ENCODE peak calls at places on chromosome 12, in five cellular contexts. One of them, this sample, is unnamed.

GRCh38 chr12:48110691-48111315 is 4.9 kb upstream of the SENP1 start:
- DNase-seq in HFF-Myc: no peak
- DNase-seq in posterior vena cava: no peak
- DNase-seq in left colon: no peak
- DNase-seq in EH: no peak
- DNase-seq in this sample: no peak

GRCh38 chr12:29110506-29111442 is 38.3 kb upstream of the FAR2 start:
- DNase-seq in HFF-Myc: no peak
- DNase-seq in posterior vena cava: no peak
- DNase-seq in left colon: no peak
- DNase-seq in EH: no peak
- DNase-seq in this sample: no peak

GRCh38 chr12:76623929-76624328 is 64.4 kb upstream of the OSBPL8 start:
- DNase-seq in HFF-Myc: peak
- DNase-seq in posterior vena cava: no peak
- DNase-seq in left colon: no peak
- DNase-seq in EH: peak
- DNase-seq in this sample: peak

GRCh38 chr12:49013403-49013802 is 5.2 kb downstream of the PRKAG1 start:
- DNase-seq in HFF-Myc: no peak
- DNase-seq in posterior vena cava: no peak
- DNase-seq in left colon: no peak
- DNase-seq in EH: no peak
- DNase-seq in this sample: no peak

GRCh38 chr12:113346387-113346786 is 11.5 kb upstream of the SLC8B1 start:
- DNase-seq in HFF-Myc: no peak
- DNase-seq in posterior vena cava: no peak
- DNase-seq in left colon: no peak
- DNase-seq in EH: no peak
- DNase-seq in this sample: no peak

GRCh38 chr12:89567691-89568239 is 41.9 kb upstream of the POC1B start:
- DNase-seq in HFF-Myc: no peak
- DNase-seq in posterior vena cava: no peak
- DNase-seq in left colon: no peak
- DNase-seq in EH: no peak
- DNase-seq in this sample: no peak

GRCh38 chr12:99619389-99620158 is 28.0 kb upstream of the GARIN6 start:
- DNase-seq in HFF-Myc: peak
- DNase-seq in posterior vena cava: no peak
- DNase-seq in left colon: no peak
- DNase-seq in EH: peak
- DNase-seq in this sample: peak

GRCh38 chr12:12510141-12510540 is 52.5 kb downstream of the DUSP16 start:
- DNase-seq in HFF-Myc: no peak
- DNase-seq in posterior vena cava: no peak
- DNase-seq in left colon: no peak
- DNase-seq in EH: peak
- DNase-seq in this sample: peak

GRCh38 chr12:42961395-42961794 is 371.8 kb upstream of the PRICKLE1 start:
- DNase-seq in HFF-Myc: no peak
- DNase-seq in posterior vena cava: no peak
- DNase-seq in left colon: no peak
- DNase-seq in EH: peak
- DNase-seq in this sample: peak

GRCh38 chr12:107352347-107353081 is 259.2 kb upstream of the CRY1 start:
- DNase-seq in HFF-Myc: no peak
- DNase-seq in posterior vena cava: no peak
- DNase-seq in left colon: no peak
- DNase-seq in EH: no peak
- DNase-seq in this sample: no peak

GRCh38 chr12:108722463-108722862 is 8.9 kb downstream of the CORO1C start:
- DNase-seq in HFF-Myc: no peak
- DNase-seq in posterior vena cava: no peak
- DNase-seq in left colon: no peak
- DNase-seq in EH: peak
- DNase-seq in this sample: no peak

GRCh38 chr12:124153396-124153795 is 141.5 kb upstream of the RFLNA start:
- DNase-seq in HFF-Myc: no peak
- DNase-seq in posterior vena cava: no peak
- DNase-seq in left colon: no peak
- DNase-seq in EH: no peak
- DNase-seq in this sample: no peak

GRCh38 chr12:106898001-106898966 is 57.4 kb upstream of the TMEM263 start:
- DNase-seq in HFF-Myc: no peak
- DNase-seq in posterior vena cava: no peak
- DNase-seq in left colon: no peak
- DNase-seq in EH: no peak
- DNase-seq in this sample: no peak

GRCh38 chr12:108821407-108822397 is 35.7 kb downstream of the SSH1 start:
- DNase-seq in HFF-Myc: no peak
- DNase-seq in posterior vena cava: peak
- DNase-seq in left colon: no peak
- DNase-seq in EH: peak
- DNase-seq in this sample: peak

GRCh38 chr12:108764540-108765288 is 33.4 kb upstream of the CORO1C start:
- DNase-seq in HFF-Myc: no peak
- DNase-seq in posterior vena cava: no peak
- DNase-seq in left colon: no peak
- DNase-seq in EH: no peak
- DNase-seq in this sample: no peak

GRCh38 chr12:57219205-57219992 is 2.8 kb downstream of the NXPH4 start:
- DNase-seq in HFF-Myc: no peak
- DNase-seq in posterior vena cava: no peak
- DNase-seq in left colon: no peak
- DNase-seq in EH: no peak
- DNase-seq in this sample: no peak

GRCh38 chr12:106590601-106591000 is 7.8 kb downstream of the RFX4 start:
- DNase-seq in HFF-Myc: no peak
- DNase-seq in posterior vena cava: no peak
- DNase-seq in left colon: no peak
- DNase-seq in EH: no peak
- DNase-seq in this sample: no peak

GRCh38 chr12:71201136-71201679 is 43.4 kb upstream of the TSPAN8 start:
- DNase-seq in HFF-Myc: no peak
- DNase-seq in posterior vena cava: no peak
- DNase-seq in left colon: no peak
- DNase-seq in EH: no peak
- DNase-seq in this sample: no peak

GRCh38 chr12:29734748-29735147 is 49.0 kb downstream of the TMTC1 start:
- DNase-seq in HFF-Myc: no peak
- DNase-seq in posterior vena cava: no peak
- DNase-seq in left colon: no peak
- DNase-seq in EH: no peak
- DNase-seq in this sample: no peak

GRCh38 chr12:91988076-91988475 is 157.6 kb downstream of the BTG1 start:
- DNase-seq in HFF-Myc: no peak
- DNase-seq in posterior vena cava: no peak
- DNase-seq in left colon: no peak
- DNase-seq in EH: no peak
- DNase-seq in this sample: no peak

GRCh38 chr12:56851462-56851861 is 82.7 kb downstream of the SDR9C7 start:
- DNase-seq in HFF-Myc: no peak
- DNase-seq in posterior vena cava: no peak
- DNase-seq in left colon: no peak
- DNase-seq in EH: no peak
- DNase-seq in this sample: no peak

GRCh38 chr12:63163542-63163941 is 12.5 kb upstream of the AVPR1A start:
- DNase-seq in HFF-Myc: no peak
- DNase-seq in posterior vena cava: no peak
- DNase-seq in left colon: no peak
- DNase-seq in EH: peak
- DNase-seq in this sample: no peak

GRCh38 chr12:1059162-1059561 is 68.1 kb downstream of the ERC1 start:
- DNase-seq in HFF-Myc: no peak
- DNase-seq in posterior vena cava: no peak
- DNase-seq in left colon: no peak
- DNase-seq in EH: no peak
- DNase-seq in this sample: no peak

GRCh38 chr12:42129595-42130204 is 15.0 kb downstream of the GXYLT1 start:
- DNase-seq in HFF-Myc: peak
- DNase-seq in posterior vena cava: no peak
- DNase-seq in left colon: no peak
- DNase-seq in EH: peak
- DNase-seq in this sample: peak

GRCh38 chr12:34406996-34407300 is 384.7 kb downstream of the ALG10 start:
- DNase-seq in HFF-Myc: no peak
- DNase-seq in posterior vena cava: peak
- DNase-seq in left colon: peak
- DNase-seq in EH: no peak
- DNase-seq in this sample: no peak

GRCh38 chr12:56007148-56007891 is 10.2 kb downstream of the SUOX start:
- DNase-seq in HFF-Myc: peak
- DNase-seq in posterior vena cava: peak
- DNase-seq in left colon: peak
- DNase-seq in EH: peak
- DNase-seq in this sample: peak

GRCh38 chr12:13387074-13387473 is 190.5 kb downstream of the EMP1 start:
- DNase-seq in HFF-Myc: no peak
- DNase-seq in posterior vena cava: no peak
- DNase-seq in left colon: no peak
- DNase-seq in EH: no peak
- DNase-seq in this sample: no peak

GRCh38 chr12:6424008-6424347 is 20.8 kb upstream of the CD27 start:
- DNase-seq in HFF-Myc: no peak
- DNase-seq in posterior vena cava: no peak
- DNase-seq in left colon: no peak
- DNase-seq in EH: no peak
- DNase-seq in this sample: no peak

GRCh38 chr12:3748620-3749019 is 4.3 kb downstream of the CRACR2A start:
- DNase-seq in HFF-Myc: no peak
- DNase-seq in posterior vena cava: no peak
- DNase-seq in left colon: no peak
- DNase-seq in EH: no peak
- DNase-seq in this sample: no peak

GRCh38 chr12:52004042-52004648 is 2.6 kb upstream of the TAMALIN start:
- DNase-seq in HFF-Myc: no peak
- DNase-seq in posterior vena cava: no peak
- DNase-seq in left colon: no peak
- DNase-seq in EH: peak
- DNase-seq in this sample: peak

GRCh38 chr12:63170321-63170720 is 19.3 kb upstream of the AVPR1A start:
- DNase-seq in HFF-Myc: no peak
- DNase-seq in posterior vena cava: no peak
- DNase-seq in left colon: no peak
- DNase-seq in EH: no peak
- DNase-seq in this sample: no peak

GRCh38 chr12:96177013-96177412 is 17.2 kb upstream of the ELK3 start:
- DNase-seq in HFF-Myc: no peak
- DNase-seq in posterior vena cava: no peak
- DNase-seq in left colon: no peak
- DNase-seq in EH: peak
- DNase-seq in this sample: peak

GRCh38 chr12:5505116-5505515 is 73.2 kb downstream of the NTF3 start:
- DNase-seq in HFF-Myc: no peak
- DNase-seq in posterior vena cava: no peak
- DNase-seq in left colon: no peak
- DNase-seq in EH: no peak
- DNase-seq in this sample: no peak

GRCh38 chr12:130474599-130474998 is 136.9 kb downstream of the PIWIL1 start:
- DNase-seq in HFF-Myc: no peak
- DNase-seq in posterior vena cava: no peak
- DNase-seq in left colon: no peak
- DNase-seq in EH: no peak
- DNase-seq in this sample: no peak

GRCh38 chr12:19988918-19989317 is 379.4 kb upstream of the PDE3A start:
- DNase-seq in HFF-Myc: no peak
- DNase-seq in posterior vena cava: no peak
- DNase-seq in left colon: no peak
- DNase-seq in EH: peak
- DNase-seq in this sample: no peak

GRCh38 chr12:124847113-124847512 is 16.6 kb downstream of the SCARB1 start:
- DNase-seq in HFF-Myc: no peak
- DNase-seq in posterior vena cava: no peak
- DNase-seq in left colon: no peak
- DNase-seq in EH: no peak
- DNase-seq in this sample: no peak

GRCh38 chr12:3233813-3234212 is 156.6 kb downstream of the TSPAN9 start:
- DNase-seq in HFF-Myc: no peak
- DNase-seq in posterior vena cava: no peak
- DNase-seq in left colon: no peak
- DNase-seq in EH: no peak
- DNase-seq in this sample: no peak

This sample was measured in IMR-90.